ENCODE peak calls at places on chromosomes 6 and 20, in six cellular contexts. D is HAP-1, G is lung, A is lower leg skin, L is NCI-H2081, Z is SK-N-SH. J is an unnamed sample.

GRCh38 chr6:139409026-139409425 is 34.6 kb upstream of the CITED2 start:
- DNase-seq in D (no peak), G (no peak), A (no peak), L (no peak), Z (no peak), J (no peak)

GRCh38 chr20:45340236-45340847 is 7.9 kb downstream of the SDC4 start:
- DNase-seq in D (no peak), G (no peak), A (peak), L (no peak), Z (no peak), J (no peak)

GRCh38 chr6:138089325-138089724 is 17.9 kb downstream of the PERP start:
- DNase-seq in D (no peak), G (no peak), A (no peak), L (no peak), Z (no peak), J (no peak)

GRCh38 chr20:35831029-35831428 is 59.2 kb downstream of the PHF20 start:
- DNase-seq in D (no peak), G (no peak), A (no peak), L (no peak), Z (no peak), J (no peak)

GRCh38 chr6:167292301-167293087 is 1.4 kb downstream of the UNC93A start:
- DNase-seq in D (no peak), G (no peak), A (no peak), L (no peak), Z (no peak), J (no peak)

GRCh38 chr20:47949230-47949629 is 163.9 kb upstream of the SULF2 start:
- DNase-seq in D (no peak), G (no peak), A (no peak), L (no peak), Z (no peak), J (no peak)

GRCh38 chr20:59141818-59142581 is 21.6 kb upstream of the ZNF831 start:
- DNase-seq in D (peak), G (no peak), A (no peak), L (no peak), Z (no peak), J (no peak)

GRCh38 chr6:4647414-4648365 is 128.5 kb upstream of the CDYL start:
- DNase-seq in D (peak), G (peak), A (peak), L (no peak), Z (peak), J (peak)

GRCh38 chr6:157613011-157613522 is 210.0 kb upstream of the SNX9 start:
- DNase-seq in D (no peak), G (no peak), A (no peak), L (no peak), Z (no peak), J (no peak)

GRCh38 chr20:38210741-38211140 is 45.7 kb upstream of the TGM2 start:
- DNase-seq in D (no peak), G (no peak), A (no peak), L (no peak), Z (no peak), J (no peak)

GRCh38 chr6:32116674-32117073 is 7.5 kb upstream of the TNXB start:
- DNase-seq in D (peak), G (no peak), A (no peak), L (no peak), Z (peak), J (no peak)

GRCh38 chr20:276620-277495 is 13.7 kb downstream of the C20orf96 start:
- DNase-seq in D (no peak), G (no peak), A (no peak), L (no peak), Z (no peak), J (no peak)

GRCh38 chr20:53884859-53885654 is 185.3 kb downstream of the BCAS1 start:
- DNase-seq in D (no peak), G (no peak), A (no peak), L (no peak), Z (no peak), J (no peak)

GRCh38 chr6:7267071-7267470 is 45.9 kb downstream of the SSR1 start:
- DNase-seq in D (no peak), G (no peak), A (no peak), L (no peak), Z (no peak), J (no peak)

GRCh38 chr20:32010096-32010495 is at the start of gene CCM2L:
- DNase-seq in D (no peak), G (no peak), A (no peak), L (no peak), Z (no peak), J (no peak)

GRCh38 chr6:134398453-134398852 is 80.5 kb upstream of the SGK1 start:
- DNase-seq in D (no peak), G (peak), A (peak), L (no peak), Z (no peak), J (no peak)

GRCh38 chr6:31888281-31889258 is 8.9 kb downstream of the EHMT2 start:
- DNase-seq in D (peak), G (no peak), A (no peak), L (no peak), Z (peak), J (no peak)

GRCh38 chr6:81171991-81172740 is 580.3 kb downstream of the TENT5A start:
- DNase-seq in D (no peak), G (no peak), A (peak), L (no peak), Z (no peak), J (peak)